ENCODE peak calls at places on chromosomes 3 and 15, in nine cellular contexts. N is RWPE1, K is astrocyte of the spinal cord, H is gastrocnemius medialis, J is mucosa of descending colon, D is brain microvascular endothelial cell, I is nephron progenitor cell, L is GM10248, V is cardiac muscle cell. P is an unnamed sample.

GRCh38 chr15:56243117-56243773 is 434 bp downstream of the RFX7 start:
- DNase-seq in V (peak), H (peak), J (peak), I (peak), K (peak), D (no peak), L (peak), N (peak), P (peak)

GRCh38 chr3:49799105-49799504 is 568 bp downstream of the CDHR4 start:
- DNase-seq in K (no peak), N (no peak), I (no peak), D (no peak), J (no peak), H (no peak), V (no peak), L (no peak), P (no peak)

GRCh38 chr3:190848891-190849290 is 13.6 kb downstream of the GMNC start:
- DNase-seq in J (no peak), H (no peak), V (no peak), I (no peak), L (no peak), D (no peak), N (peak), K (no peak), P (no peak)

GRCh38 chr3:48543271-48543866 is 13.2 kb downstream of the PFKFB4 start:
- DNase-seq in H (peak), N (no peak), K (no peak), L (no peak), V (no peak), J (no peak), D (no peak), I (no peak), P (no peak)

GRCh38 chr3:169861871-169862270 is 7.9 kb downstream of the LRRC31 start:
- DNase-seq in I (no peak), L (no peak), V (no peak), D (no peak), J (no peak), N (no peak), H (no peak), K (no peak), P (no peak)

GRCh38 chr3:170738756-170739155 is 131.2 kb downstream of the RPL22L1 start:
- DNase-seq in N (no peak), V (no peak), J (no peak), L (no peak), D (no peak), K (no peak), I (no peak), H (no peak), P (no peak)

GRCh38 chr15:64845826-64846225 is 4.1 kb downstream of the PLEKHO2 start:
- DNase-seq in J (no peak), I (no peak), L (no peak), V (no peak), D (no peak), N (no peak), K (no peak), H (no peak), P (no peak)

GRCh38 chr3:161219495-161219894 is 1.6 kb upstream of the NMD3 start:
- DNase-seq in V (no peak), H (no peak), K (no peak), L (no peak), J (no peak), N (no peak), D (no peak), I (no peak), P (no peak)

GRCh38 chr15:40776537-40777141 is 6.9 kb downstream of the C15orf62 start:
- DNase-seq in K (peak), N (peak), J (no peak), H (peak), L (no peak), I (no peak), V (peak), D (no peak), P (no peak)

GRCh38 chr15:53072077-53072476 is 281.9 kb upstream of the ONECUT1 start:
- DNase-seq in K (peak), L (peak), J (peak), D (peak), I (peak), V (peak), N (peak), H (no peak), P (peak)

GRCh38 chr3:188673509-188674239 is 498.1 kb upstream of the TPRG1 start:
- DNase-seq in N (peak), H (no peak), J (no peak), V (peak), D (peak), I (no peak), L (no peak), K (peak), P (no peak)

GRCh38 chr3:105906834-105907233 is 38.0 kb upstream of the CBLB start:
- DNase-seq in D (peak), V (peak), N (peak), K (no peak), H (peak), I (no peak), L (no peak), J (no peak), P (no peak)

GRCh38 chr3:62954579-62954978 is 79.4 kb upstream of the CADPS start:
- DNase-seq in D (no peak), L (no peak), V (no peak), I (no peak), H (no peak), N (no peak), J (no peak), K (no peak), P (no peak)

GRCh38 chr15:65862682-65863081 is 6.6 kb upstream of the RAB11A start:
- DNase-seq in D (peak), N (no peak), V (peak), H (no peak), L (peak), I (peak), K (peak), J (peak), P (peak)

GRCh38 chr3:66362541-66362941 is 138.3 kb downstream of the LRIG1 start:
- DNase-seq in H (no peak), I (no peak), N (no peak), K (peak), J (no peak), V (peak), D (peak), L (no peak), P (no peak)

GRCh38 chr3:56157693-56158092 is 310.6 kb downstream of the ERC2 start:
- DNase-seq in N (no peak), V (peak), H (no peak), I (no peak), L (no peak), D (no peak), J (peak), K (peak), P (no peak)

GRCh38 chr3:48661501-48662139 is 1.1 kb downstream of the CELSR3 start:
- DNase-seq in V (peak), D (peak), I (peak), L (peak), H (peak), K (peak), N (peak), J (peak), P (peak)

GRCh38 chr15:58467722-58468436 is 36.1 kb downstream of the LIPC start:
- DNase-seq in L (no peak), N (no peak), D (no peak), I (no peak), J (no peak), K (peak), V (no peak), H (no peak), P (no peak)

GRCh38 chr3:150599611-150600297 is 3.4 kb upstream of the SELENOT start:
- DNase-seq in I (no peak), V (peak), L (peak), D (peak), K (peak), J (no peak), H (no peak), N (peak), P (peak)

GRCh38 chr15:58146734-58147133 is 8.6 kb downstream of the AQP9 start:
- DNase-seq in I (no peak), K (no peak), J (peak), V (peak), H (no peak), D (no peak), L (no peak), N (no peak), P (no peak)

GRCh38 chr15:88048759-88049158 is 207.8 kb downstream of the NTRK3 start:
- DNase-seq in N (no peak), V (no peak), J (no peak), K (no peak), D (no peak), L (no peak), I (no peak), H (no peak), P (no peak)

GRCh38 chr15:37107071-37107753 is 6.9 kb upstream of the MEIS2 start:
- DNase-seq in J (no peak), L (no peak), V (peak), H (no peak), N (no peak), D (no peak), I (peak), K (no peak), P (no peak)

DNA sequence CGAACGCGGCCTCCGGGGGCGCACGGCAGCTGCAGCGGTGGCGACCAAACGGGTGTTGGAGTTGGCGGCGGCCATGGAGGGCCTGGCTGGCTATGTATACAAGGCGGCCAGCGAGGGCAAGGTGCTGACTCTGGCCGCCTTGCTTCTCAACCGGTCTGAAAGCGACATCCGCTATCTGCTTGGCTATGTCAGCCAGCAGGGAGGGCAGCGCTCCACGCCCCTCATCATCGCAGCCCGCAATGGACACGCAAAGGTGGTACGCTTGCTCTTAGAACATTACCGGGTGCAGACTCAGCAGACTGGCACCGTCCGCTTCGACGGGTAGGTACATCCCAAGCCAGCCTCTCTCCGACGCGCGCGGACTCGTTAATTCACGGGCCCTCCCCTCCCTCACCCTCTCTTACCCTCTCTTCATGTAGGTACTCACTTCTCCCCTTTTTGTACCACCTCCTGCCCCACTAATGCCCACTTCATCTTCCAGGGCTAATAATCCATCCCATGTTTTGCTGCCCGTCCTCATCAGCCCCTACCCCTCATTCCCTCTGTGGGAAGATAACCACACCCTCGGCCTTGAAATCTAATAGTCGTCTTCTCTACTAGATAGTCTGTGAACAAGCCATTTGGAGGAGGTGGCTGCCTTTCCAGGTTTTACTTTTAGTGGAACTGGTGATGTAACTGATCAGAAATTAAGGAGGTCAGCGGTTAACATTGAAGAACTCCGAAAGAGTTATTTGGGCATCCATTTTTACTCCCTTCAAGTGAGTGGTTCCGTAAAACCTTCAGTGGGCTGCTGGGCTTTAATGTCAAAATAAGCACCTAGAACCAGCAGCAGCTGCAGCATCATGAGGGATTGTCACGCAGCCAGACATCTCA is 1.0 kb downstream of the FEM1B start:
- DNase-seq in H (peak), V (peak), D (peak), K (peak), L (no peak), N (peak), J (peak), I (no peak), P (no peak)
- TF ChIP-seq CTCF in H (no peak), V (peak), D (peak), K (peak), L (peak), N (peak), J (peak), I (no peak), P (peak)

GRCh38 chr3:133964547-133964946 is 65.2 kb downstream of the SLCO2A1 start:
- DNase-seq in K (no peak), D (no peak), L (no peak), H (no peak), J (no peak), I (no peak), N (no peak), V (no peak), P (no peak)
- TF ChIP-seq CTCF in K (peak), D (peak), L (no peak), H (no peak), J (no peak), I (no peak), N (no peak), V (no peak), P (no peak)

GRCh38 chr3:53198996-53199395 is 38.0 kb downstream of the PRKCD start:
- DNase-seq in L (no peak), V (no peak), D (no peak), N (no peak), J (no peak), K (no peak), H (no peak), I (no peak), P (no peak)

GRCh38 chr3:53198256-53198977 is 37.4 kb downstream of the PRKCD start:
- DNase-seq in D (no peak), I (no peak), K (no peak), N (no peak), J (no peak), V (no peak), L (no peak), H (no peak), P (no peak)

GRCh38 chr3:53195066-53195450 is 34.0 kb downstream of the PRKCD start:
- DNase-seq in I (no peak), D (no peak), K (no peak), V (no peak), L (no peak), J (no peak), N (no peak), H (no peak), P (no peak)

GRCh38 chr3:53195602-53196574 is 34.9 kb downstream of the PRKCD start:
- DNase-seq in D (no peak), N (peak), H (no peak), K (peak), I (peak), V (peak), J (peak), L (peak), P (peak)

GRCh38 chr3:53196575-53197407 is 35.8 kb downstream of the PRKCD start:
- DNase-seq in H (no peak), N (no peak), V (peak), J (peak), D (peak), K (peak), L (peak), I (peak), P (peak)
- TF ChIP-seq CTCF in H (no peak), N (no peak), V (peak), J (no peak), D (no peak), K (no peak), L (peak), I (no peak), P (peak)

DNA sequence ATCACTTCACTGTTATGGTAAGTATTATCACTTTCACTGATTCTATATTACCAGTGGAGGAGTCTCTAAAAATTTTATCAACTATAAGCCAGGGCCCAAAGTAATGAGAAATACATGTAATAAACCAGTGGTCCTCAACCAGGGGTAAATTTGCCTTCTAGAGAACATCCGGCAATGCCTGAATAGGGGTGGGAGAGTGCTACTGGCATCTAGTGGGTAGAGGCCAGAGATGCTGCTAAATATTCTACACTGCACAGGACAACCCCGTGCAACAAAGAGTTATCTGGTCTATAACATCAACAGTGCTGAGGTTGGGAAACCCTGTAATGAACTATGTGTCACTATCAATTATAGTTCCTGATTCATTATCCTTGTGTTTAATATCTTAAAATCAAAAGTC is 2.2 kb downstream of the LYSMD2 start:
- DNase-seq in V (no peak), H (no peak), I (no peak), N (no peak), L (no peak), K (no peak), D (no peak), J (no peak), P (no peak)
- TF ChIP-seq CTCF in V (no peak), H (no peak), I (no peak), N (no peak), L (peak), K (no peak), D (peak), J (no peak), P (no peak)

DNA sequence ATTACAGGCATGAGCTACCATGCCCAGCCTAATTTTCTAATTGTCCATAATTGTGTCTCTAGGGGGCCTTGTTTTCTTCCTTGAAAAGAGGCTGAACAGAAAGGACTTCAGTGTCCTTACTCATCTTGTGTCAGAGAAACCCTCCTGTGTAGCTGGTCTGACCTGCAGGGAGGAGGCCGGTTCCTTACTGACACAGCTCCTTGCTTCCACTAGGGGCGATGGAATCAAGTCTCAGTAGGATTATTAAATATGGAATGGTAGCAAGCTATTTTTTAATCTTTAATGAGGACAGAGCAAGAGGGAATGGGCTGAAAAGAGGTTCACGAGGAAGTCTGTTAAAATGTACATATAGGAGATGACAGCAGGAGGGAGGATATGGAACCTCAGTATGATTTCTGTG is 8.6 kb downstream of the LPCAT4 start:
- DNase-seq in V (no peak), H (no peak), L (no peak), I (no peak), J (no peak), D (no peak), N (peak), K (no peak), P (no peak)
- TF ChIP-seq CTCF in V (peak), H (no peak), L (no peak), I (no peak), J (no peak), D (peak), N (no peak), K (peak), P (no peak)

GRCh38 chr3:41508063-41508696 is 308.9 kb downstream of the CTNNB1 start:
- DNase-seq in L (no peak), V (no peak), N (peak), K (peak), I (no peak), H (no peak), D (peak), J (no peak), P (no peak)
- TF ChIP-seq CTCF in L (no peak), V (no peak), N (peak), K (peak), I (no peak), H (no peak), D (peak), J (no peak), P (no peak)

GRCh38 chr3:133040696-133041523 is 2.7 kb downstream of the TMEM108 start:
- DNase-seq in V (peak), I (peak), J (peak), N (peak), K (peak), L (peak), H (peak), D (peak), P (peak)
- TF ChIP-seq CTCF in V (peak), I (peak), J (peak), N (peak), K (peak), L (peak), H (peak), D (peak), P (peak)

DNA sequence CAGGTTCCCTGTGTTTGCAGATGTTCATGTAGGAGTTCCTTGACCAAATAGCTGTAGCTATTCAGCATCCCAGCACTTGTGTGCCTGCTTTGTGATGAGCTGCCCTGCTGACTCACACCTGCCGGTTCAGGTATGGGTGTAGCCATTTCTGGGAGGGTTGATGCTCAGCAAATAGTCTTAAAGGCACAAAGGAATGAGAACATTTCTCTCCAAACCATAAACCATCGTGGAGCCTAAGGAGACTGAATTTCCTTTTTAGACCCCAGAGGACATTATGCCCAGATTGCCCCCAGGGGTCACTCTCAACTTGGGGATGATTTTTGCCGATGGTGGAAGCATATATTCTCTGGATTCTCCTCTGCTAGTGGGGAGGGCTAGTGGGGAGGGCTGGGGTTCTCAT is 80.6 kb downstream of the ADAMTSL3 start:
- DNase-seq in D (no peak), I (no peak), K (no peak), V (peak), H (no peak), J (no peak), N (peak), L (no peak), P (peak)
- TF ChIP-seq CTCF in D (peak), I (no peak), K (no peak), V (peak), H (no peak), J (no peak), N (no peak), L (peak), P (no peak)

DNA sequence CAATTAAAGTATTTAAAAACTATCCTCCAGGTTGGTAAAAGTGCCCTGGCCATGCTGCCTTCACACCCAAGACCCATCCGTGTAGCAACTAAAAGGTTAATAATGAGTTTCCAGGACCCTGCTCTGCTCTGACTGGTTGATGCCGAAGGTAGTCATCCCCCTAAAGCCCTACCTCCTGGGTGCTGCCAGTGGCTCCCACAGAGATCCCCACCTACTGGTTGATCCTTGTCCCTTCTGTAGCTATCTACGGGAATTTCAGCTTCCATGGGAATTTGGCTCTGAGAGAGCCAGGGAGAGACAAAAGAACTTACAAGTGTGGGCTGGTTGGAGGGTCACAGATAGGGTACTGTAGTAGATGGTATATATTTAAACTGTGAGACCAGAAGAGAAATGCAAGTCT is 110.6 kb upstream of the NANOGP8 start:
- DNase-seq in N (no peak), K (no peak), L (no peak), I (no peak), H (no peak), V (no peak), D (no peak), J (no peak), P (no peak)
- TF ChIP-seq CTCF in N (no peak), K (no peak), L (no peak), I (no peak), H (no peak), V (no peak), D (peak), J (no peak), P (no peak)

GRCh38 chr3:78857494-78858111 is 910.2 kb downstream of the ROBO1 start:
- DNase-seq in I (no peak), D (no peak), J (no peak), K (no peak), L (no peak), V (peak), N (no peak), H (no peak), P (no peak)
- TF ChIP-seq CTCF in I (no peak), D (peak), J (no peak), K (peak), L (no peak), V (peak), N (no peak), H (no peak), P (no peak)